ENCODE peak calls at places on chromosomes 5 and 9, in four cellular contexts. One of them, this sample, is unnamed.

GRCh38 chr9:86684148-86684547 is 263.2 kb downstream of the GAS1 start:
- DNase-seq in GM12865: no peak
- DNase-seq in heart left ventricle: no peak
- DNase-seq in posterior cingulate gyrus: no peak
- DNase-seq in this sample: no peak

GRCh38 chr9:76090330-76090729 is 199.9 kb downstream of the PCSK5 start:
- DNase-seq in posterior cingulate gyrus: no peak
- DNase-seq in heart left ventricle: no peak
- DNase-seq in GM12865: no peak
- DNase-seq in this sample: no peak

GRCh38 chr5:59745422-59745863 is 148.1 kb downstream of the PDE4D start:
- DNase-seq in GM12865: no peak
- DNase-seq in posterior cingulate gyrus: no peak
- DNase-seq in heart left ventricle: peak; percentile 28
- DNase-seq in this sample: no peak

GRCh38 chr5:11793396-11793795 is 110.8 kb downstream of the CTNND2 start:
- DNase-seq in posterior cingulate gyrus: no peak
- DNase-seq in GM12865: no peak
- DNase-seq in heart left ventricle: no peak
- DNase-seq in this sample: no peak

GRCh38 chr5:54214747-54215146 is 95.6 kb downstream of the ARL15 start:
- DNase-seq in GM12865: no peak
- DNase-seq in posterior cingulate gyrus: no peak
- DNase-seq in heart left ventricle: no peak
- DNase-seq in this sample: no peak

GRCh38 chr9:7371032-7371431 is 428.5 kb downstream of the DMAC1 start:
- DNase-seq in heart left ventricle: peak; percentile 28
- DNase-seq in posterior cingulate gyrus: no peak
- DNase-seq in GM12865: no peak
- DNase-seq in this sample: no peak

GRCh38 chr9:8600914-8601680 is 801.5 kb upstream of the DMAC1 start:
- DNase-seq in posterior cingulate gyrus: peak; percentile 52
- DNase-seq in heart left ventricle: no peak
- DNase-seq in GM12865: no peak
- DNase-seq in this sample: no peak

GRCh38 chr5:142426676-142427364 is 102.0 kb upstream of the SPRY4 start:
- DNase-seq in posterior cingulate gyrus: no peak
- DNase-seq in GM12865: no peak
- DNase-seq in heart left ventricle: no peak
- DNase-seq in this sample: no peak

GRCh38 chr9:124297553-124297905 is 39.8 kb downstream of the NEK6 start:
- DNase-seq in posterior cingulate gyrus: peak; percentile 55
- DNase-seq in heart left ventricle: peak; percentile 93
- DNase-seq in GM12865: no peak
- DNase-seq in this sample: no peak

GRCh38 chr9:109488791-109489492 is 9.2 kb downstream of the PTPN3 start:
- DNase-seq in GM12865: no peak
- DNase-seq in heart left ventricle: no peak
- DNase-seq in posterior cingulate gyrus: no peak
- DNase-seq in this sample: no peak

GRCh38 chr9:69937830-69938535 is 105.7 kb upstream of the MAMDC2 start:
- DNase-seq in posterior cingulate gyrus: no peak
- DNase-seq in heart left ventricle: peak; percentile 30
- DNase-seq in GM12865: no peak
- DNase-seq in this sample: no peak

GRCh38 chr5:124891179-124891578 is 144.7 kb upstream of the ZNF608 start:
- DNase-seq in heart left ventricle: no peak
- DNase-seq in GM12865: no peak
- DNase-seq in posterior cingulate gyrus: no peak
- DNase-seq in this sample: no peak

GRCh38 chr5:109945097-109945678 is 255.5 kb downstream of the MAN2A1 start:
- DNase-seq in GM12865: peak; percentile 26
- DNase-seq in heart left ventricle: no peak
- DNase-seq in posterior cingulate gyrus: no peak
- DNase-seq in this sample: no peak

GRCh38 chr9:131670247-131670681 is 69.6 kb downstream of the RAPGEF1 start:
- DNase-seq in GM12865: no peak
- DNase-seq in posterior cingulate gyrus: no peak
- DNase-seq in heart left ventricle: peak; percentile 85
- DNase-seq in this sample: peak; percentile 38

GRCh38 chr9:130696139-130696650 is 2.6 kb downstream of the EXOSC2 start:
- DNase-seq in posterior cingulate gyrus: no peak
- DNase-seq in heart left ventricle: no peak
- DNase-seq in GM12865: no peak
- DNase-seq in this sample: no peak

GRCh38 chr9:133619791-133620190 is 10.6 kb upstream of the FAM163B start:
- DNase-seq in GM12865: peak; percentile 19
- DNase-seq in posterior cingulate gyrus: no peak
- DNase-seq in heart left ventricle: no peak
- DNase-seq in this sample: peak; percentile 45

GRCh38 chr5:165410476-165410875 is 1905.1 kb downstream of the MAT2B start:
- DNase-seq in GM12865: no peak
- DNase-seq in posterior cingulate gyrus: no peak
- DNase-seq in heart left ventricle: no peak
- DNase-seq in this sample: no peak

GRCh38 chr9:133873006-133873780 is 118.9 kb downstream of the VAV2 start:
- DNase-seq in GM12865: no peak
- DNase-seq in heart left ventricle: no peak
- DNase-seq in posterior cingulate gyrus: no peak
- DNase-seq in this sample: no peak

GRCh38 chr5:171149772-171150171 is 159.3 kb upstream of the TLX3 start:
- DNase-seq in heart left ventricle: no peak
- DNase-seq in GM12865: peak; percentile 0
- DNase-seq in posterior cingulate gyrus: no peak
- DNase-seq in this sample: no peak

GRCh38 chr9:84207443-84208032 is 133.0 kb downstream of the SLC28A3 start:
- DNase-seq in posterior cingulate gyrus: no peak
- DNase-seq in GM12865: no peak
- DNase-seq in heart left ventricle: no peak
- DNase-seq in this sample: no peak

GRCh38 chr9:30036558-30036957 is 2347.9 kb upstream of the ACO1 start:
- DNase-seq in posterior cingulate gyrus: no peak
- DNase-seq in heart left ventricle: no peak
- DNase-seq in GM12865: no peak
- DNase-seq in this sample: no peak

GRCh38 chr9:98861881-98862501 is 54.5 kb downstream of the GALNT12 start:
- DNase-seq in heart left ventricle: no peak
- DNase-seq in posterior cingulate gyrus: no peak
- DNase-seq in GM12865: peak; percentile 11
- DNase-seq in this sample: no peak

GRCh38 chr9:114738581-114739316 is 56.8 kb upstream of the TEX48 start:
- DNase-seq in posterior cingulate gyrus: peak; percentile 69
- DNase-seq in GM12865: peak; percentile 71
- DNase-seq in heart left ventricle: peak; percentile 60
- DNase-seq in this sample: peak; percentile 71

GRCh38 chr9:27426717-27427645 is 97.1 kb upstream of the IFNK start:
- DNase-seq in GM12865: no peak
- DNase-seq in posterior cingulate gyrus: no peak
- DNase-seq in heart left ventricle: no peak
- DNase-seq in this sample: no peak

GRCh38 chr9:121637441-121638222 is 13.8 kb upstream of the DAB2IP start:
- DNase-seq in posterior cingulate gyrus: peak; percentile 82
- DNase-seq in GM12865: no peak
- DNase-seq in heart left ventricle: no peak
- DNase-seq in this sample: no peak

GRCh38 chr9:18865542-18865941 is 167.5 kb downstream of the SAXO1 start:
- DNase-seq in GM12865: no peak
- DNase-seq in posterior cingulate gyrus: no peak
- DNase-seq in heart left ventricle: no peak
- DNase-seq in this sample: no peak

GRCh38 chr5:88686077-88686541 is 196.9 kb downstream of the MEF2C start:
- DNase-seq in GM12865: no peak
- DNase-seq in posterior cingulate gyrus: peak; percentile 16
- DNase-seq in heart left ventricle: no peak
- DNase-seq in this sample: no peak

GRCh38 chr9:106405871-106406435 is 457.0 kb upstream of the ZNF462 start:
- DNase-seq in heart left ventricle: no peak
- DNase-seq in GM12865: no peak
- DNase-seq in posterior cingulate gyrus: no peak
- DNase-seq in this sample: no peak

GRCh38 chr9:134442486-134443168 is 116.4 kb downstream of the RXRA start:
- DNase-seq in posterior cingulate gyrus: no peak
- DNase-seq in heart left ventricle: no peak
- DNase-seq in GM12865: no peak
- DNase-seq in this sample: no peak

GRCh38 chr9:68808481-68808880 is 103.4 kb downstream of the PIP5K1B start:
- DNase-seq in GM12865: no peak
- DNase-seq in posterior cingulate gyrus: no peak
- DNase-seq in heart left ventricle: no peak
- DNase-seq in this sample: no peak

This sample was measured in activated naive CD4-positive, alpha-beta T cell treated with Interleukin-2 at 50 U/mL for 16 hours.